ENCODE peak calls at places on chromosomes 4 and X, in six cellular contexts. K is cardiac muscle cell; C is A172; M is stimulated activated naive CD8-positive, alpha-beta T cell treated with anti-CD3 and anti-CD28 coated beads, Interleukin-15, Interleukin-2, amounts not matched to agents 100 U/mL and 50 U/mL, for 24 hours; N is Jurkat, Clone E6-1; Q is type B pancreatic cell. U is an unnamed sample.

GRCh38 chr4:147336252-147336651 is 144.6 kb upstream of the EDNRA start:
- DNase-seq in M (no peak), C (no peak), Q (no peak), K (no peak), N (no peak), U (no peak)

GRCh38 chr4:76388160-76388908 is 32.6 kb downstream of the CCDC158 start:
- DNase-seq in M (no peak), Q (no peak), C (no peak), N (no peak), K (no peak), U (peak)

GRCh38 chr4:170090667-170091052 is 904 bp upstream of the AADAT start:
- DNase-seq in M (no peak), C (peak), Q (no peak), N (no peak), K (no peak), U (no peak)

GRCh38 chr4:15682790-15683495 is 1.3 kb downstream of the FAM200B start:
- DNase-seq in N (no peak), Q (no peak), M (no peak), K (no peak), C (peak), U (no peak)

GRCh38 chr4:83516042-83516772 is 19.7 kb upstream of the GPAT3 start:
- DNase-seq in N (no peak), C (peak), M (no peak), Q (no peak), K (no peak), U (no peak)

GRCh38 chr4:110854021-110854678 is 231.3 kb upstream of the PITX2 start:
- DNase-seq in N (no peak), C (peak), M (no peak), K (no peak), Q (no peak), U (no peak)

GRCh38 chr4:30802622-30803323 is 82.6 kb downstream of the PCDH7 start:
- DNase-seq in C (peak), Q (no peak), N (no peak), M (no peak), K (no peak), U (no peak)

GRCh38 chr4:7000421-7001176 is 42.6 kb upstream of the TADA2B start:
- DNase-seq in K (no peak), N (no peak), M (no peak), C (no peak), Q (no peak), U (no peak)

GRCh38 chr4:8854866-8855265 is 16.8 kb downstream of the HMX1 start:
- DNase-seq in N (no peak), M (no peak), K (no peak), C (peak), Q (no peak), U (peak)

GRCh38 chr4:143035661-143036060 is 149.1 kb upstream of the USP38 start:
- DNase-seq in N (no peak), Q (no peak), C (no peak), M (no peak), K (no peak), U (no peak)

GRCh38 chrX:154914052-154914451 is 27.9 kb downstream of the F8A1 start:
- DNase-seq in M (no peak), N (no peak), K (no peak), C (no peak), Q (no peak), U (no peak)

GRCh38 chr4:108068422-108068821 is 78.7 kb downstream of the HADH start:
- DNase-seq in M (no peak), K (no peak), C (no peak), Q (no peak), N (no peak), U (no peak)

GRCh38 chrX:19512961-19513360 is 2.3 kb downstream of the MAP3K15 start:
- DNase-seq in C (no peak), K (no peak), N (no peak), M (no peak), Q (no peak), U (no peak)

GRCh38 chr4:55012363-55013255 is 112.8 kb downstream of the KDR start:
- DNase-seq in K (no peak), M (no peak), N (no peak), C (no peak), Q (no peak), U (no peak)

GRCh38 chr4:83724488-83725060 is 188.7 kb downstream of the GPAT3 start:
- DNase-seq in N (no peak), K (no peak), C (no peak), Q (no peak), M (no peak), U (no peak)

GRCh38 chr4:2441393-2442174 is 22.8 kb downstream of the CFAP99 start:
- DNase-seq in N (peak), M (peak), Q (peak), K (peak), C (peak), U (peak)

GRCh38 chrX:69313622-69314290 is 148.5 kb upstream of the PJA1 start:
- DNase-seq in M (no peak), C (no peak), Q (peak), N (peak), K (no peak), U (no peak)